ENCODE peak calls at places on chromosomes 4 and X, in eight cellular contexts. B, T, R, D, S, X, U and G are unnamed samples.

GRCh38 chr4:108881190-108881589 is 118.3 kb upstream of the ETNPPL start:
- DNase-seq in B (no peak), T (no peak), R (no peak), D (peak), S (no peak), X (no peak), U (peak), G (no peak)

GRCh38 chr4:110754726-110755125 is 131.8 kb upstream of the PITX2 start:
- DNase-seq in B (no peak), T (no peak), R (no peak), D (no peak), S (no peak), X (no peak), U (no peak), G (no peak)

GRCh38 chr4:160546201-160546600 is 1443.3 kb downstream of the RAPGEF2 start:
- DNase-seq in B (no peak), T (no peak), R (no peak), D (no peak), S (no peak), X (no peak), U (no peak), G (no peak)

GRCh38 chrX:72110051-72110926 is 21.4 kb downstream of the RTL5 start:
- DNase-seq in B (no peak), T (no peak), R (peak), D (no peak), S (no peak), X (no peak), U (no peak), G (no peak)

GRCh38 chrX:2935364-2935748 is 6.2 kb upstream of the ARSD start:
- DNase-seq in B (no peak), T (no peak), R (no peak), D (no peak), S (no peak), X (no peak), U (no peak), G (no peak)

GRCh38 chr4:8493484-8493883 is 52.9 kb downstream of the TRMT44 start:
- DNase-seq in B (no peak), T (no peak), R (no peak), D (no peak), S (no peak), X (no peak), U (no peak), G (no peak)

GRCh38 chr4:123919576-123920098 is 523.0 kb downstream of the SPRY1 start:
- DNase-seq in B (no peak), T (no peak), R (no peak), D (no peak), S (no peak), X (no peak), U (no peak), G (no peak)

GRCh38 chrX:103586314-103586646 is 965 bp downstream of the TCEAL4 start:
- DNase-seq in B (no peak), T (no peak), R (no peak), D (peak), S (no peak), X (no peak), U (no peak), G (no peak)

GRCh38 chr4:109276482-109277095 is 25.9 kb downstream of the COL25A1 start:
- DNase-seq in B (no peak), T (no peak), R (no peak), D (no peak), S (no peak), X (no peak), U (no peak), G (no peak)

GRCh38 chrX:130100180-130100579 is 10.1 kb downstream of the ELF4 start:
- DNase-seq in B (no peak), T (no peak), R (no peak), D (peak), S (no peak), X (peak), U (peak), G (no peak)

GRCh38 chrX:85569691-85570090 is 190.2 kb upstream of the POF1B start:
- DNase-seq in B (peak), T (no peak), R (no peak), D (no peak), S (no peak), X (no peak), U (no peak), G (no peak)

GRCh38 chrX:108304210-108304609 is 134.0 kb downstream of the COL4A6 start:
- DNase-seq in B (peak), T (no peak), R (peak), D (no peak), S (no peak), X (no peak), U (no peak), G (no peak)

GRCh38 chr4:13872145-13872544 is 244.6 kb upstream of the BOD1L1 start:
- DNase-seq in B (no peak), T (no peak), R (no peak), D (no peak), S (no peak), X (no peak), U (no peak), G (no peak)

GRCh38 chr4:472881-473574 is 25.9 kb downstream of the ZNF721 start:
- DNase-seq in B (no peak), T (no peak), R (peak), D (peak), S (no peak), X (no peak), U (no peak), G (no peak)

GRCh38 chrX:85922821-85923220 is 124.5 kb downstream of the CHM start:
- DNase-seq in B (no peak), T (no peak), R (no peak), D (peak), S (no peak), X (no peak), U (peak), G (no peak)

GRCh38 chrX:138858438-138858837 is 146.9 kb upstream of the FGF13 start:
- DNase-seq in B (no peak), T (no peak), R (no peak), D (peak), S (no peak), X (no peak), U (peak), G (no peak)

GRCh38 chrX:151902813-151903591 is 9.7 kb upstream of the MAGEA4 start:
- DNase-seq in B (no peak), T (no peak), R (no peak), D (peak), S (no peak), X (peak), U (peak), G (no peak)

GRCh38 chr4:121873604-121874003 is 3.3 kb upstream of the BBS7 start:
- DNase-seq in B (no peak), T (no peak), R (no peak), D (no peak), S (no peak), X (no peak), U (no peak), G (no peak)

GRCh38 chr4:179112441-179113170 is 1670.4 kb upstream of the AGA start:
- DNase-seq in B (no peak), T (no peak), R (no peak), D (no peak), S (no peak), X (no peak), U (no peak), G (no peak)

GRCh38 chr4:138097912-138098600 is 144.1 kb downstream of the SLC7A11 start:
- DNase-seq in B (no peak), T (no peak), R (no peak), D (no peak), S (no peak), X (no peak), U (no peak), G (no peak)